ENCODE peak calls at places on chromosomes 13 and 19, in eight cellular contexts. One of them, this sample, is unnamed.

GRCh38 chr19:48186015-48186414 is 15.5 kb downstream of the ZSWIM9 start:
- DNase-seq in vagina: no peak
- DNase-seq in upper lobe of left lung: no peak
- DNase-seq in SK-N-MC: no peak
- DNase-seq in GM23338: no peak
- DNase-seq in suprapubic skin: peak
- DNase-seq in GM12891: no peak
- DNase-seq in stomach: no peak
- DNase-seq in this sample: no peak

GRCh38 chr19:2168619-2169424 is 5.1 kb downstream of the DOT1L start:
- DNase-seq in vagina: no peak
- DNase-seq in suprapubic skin: peak
- DNase-seq in upper lobe of left lung: peak
- DNase-seq in GM23338: no peak
- DNase-seq in SK-N-MC: no peak
- DNase-seq in stomach: peak
- DNase-seq in GM12891: no peak
- DNase-seq in this sample: peak

GRCh38 chr19:1238373-1239303 is 833 bp upstream of the CBARP start:
- DNase-seq in vagina: no peak
- DNase-seq in GM12891: no peak
- DNase-seq in stomach: no peak
- DNase-seq in SK-N-MC: no peak
- DNase-seq in suprapubic skin: no peak
- DNase-seq in upper lobe of left lung: no peak
- DNase-seq in GM23338: no peak
- DNase-seq in this sample: no peak

GRCh38 chr13:79407349-79407979 is 1.4 kb upstream of the RBM26 start:
- DNase-seq in GM12891: no peak
- DNase-seq in vagina: no peak
- DNase-seq in upper lobe of left lung: no peak
- DNase-seq in suprapubic skin: no peak
- DNase-seq in stomach: no peak
- DNase-seq in GM23338: no peak
- DNase-seq in SK-N-MC: no peak
- DNase-seq in this sample: no peak

GRCh38 chr19:5627395-5627904 is 4.6 kb downstream of the SAFB start:
- DNase-seq in GM23338: peak
- DNase-seq in suprapubic skin: no peak
- DNase-seq in SK-N-MC: no peak
- DNase-seq in stomach: peak
- DNase-seq in upper lobe of left lung: peak
- DNase-seq in vagina: no peak
- DNase-seq in GM12891: peak
- DNase-seq in this sample: no peak

GRCh38 chr13:93298741-93299140 is 72.1 kb downstream of the GPC6 start:
- DNase-seq in GM12891: no peak
- DNase-seq in GM23338: no peak
- DNase-seq in suprapubic skin: no peak
- DNase-seq in vagina: no peak
- DNase-seq in SK-N-MC: no peak
- DNase-seq in upper lobe of left lung: no peak
- DNase-seq in stomach: no peak
- DNase-seq in this sample: no peak

GRCh38 chr13:24267801-24268200 is 41.6 kb upstream of the C1QTNF9 start:
- DNase-seq in GM12891: no peak
- DNase-seq in vagina: no peak
- DNase-seq in suprapubic skin: no peak
- DNase-seq in upper lobe of left lung: no peak
- DNase-seq in stomach: no peak
- DNase-seq in SK-N-MC: no peak
- DNase-seq in GM23338: no peak
- DNase-seq in this sample: no peak

GRCh38 chr13:43805681-43806128 is 18.9 kb upstream of the ENOX1 start:
- DNase-seq in upper lobe of left lung: no peak
- DNase-seq in GM12891: no peak
- DNase-seq in suprapubic skin: no peak
- DNase-seq in GM23338: peak
- DNase-seq in vagina: no peak
- DNase-seq in SK-N-MC: no peak
- DNase-seq in stomach: no peak
- DNase-seq in this sample: no peak

GRCh38 chr19:51259348-51260245 is 8.7 kb downstream of the SIGLECL1 start:
- DNase-seq in stomach: no peak
- DNase-seq in GM23338: peak
- DNase-seq in SK-N-MC: no peak
- DNase-seq in GM12891: no peak
- DNase-seq in vagina: no peak
- DNase-seq in suprapubic skin: no peak
- DNase-seq in upper lobe of left lung: peak
- DNase-seq in this sample: no peak

GRCh38 chr13:80363890-80364503 is 23.1 kb upstream of the SPRY2 start:
- DNase-seq in upper lobe of left lung: no peak
- DNase-seq in vagina: no peak
- DNase-seq in GM12891: no peak
- DNase-seq in GM23338: peak
- DNase-seq in suprapubic skin: no peak
- DNase-seq in SK-N-MC: no peak
- DNase-seq in stomach: no peak
- DNase-seq in this sample: no peak

GRCh38 chr19:16397791-16398529 is 73.3 kb downstream of the KLF2 start:
- DNase-seq in suprapubic skin: no peak
- DNase-seq in stomach: no peak
- DNase-seq in SK-N-MC: no peak
- DNase-seq in GM12891: no peak
- DNase-seq in vagina: no peak
- DNase-seq in upper lobe of left lung: no peak
- DNase-seq in GM23338: no peak
- DNase-seq in this sample: no peak

GRCh38 chr19:6613711-6614110 is 22.8 kb upstream of the CD70 start:
- DNase-seq in upper lobe of left lung: no peak
- DNase-seq in vagina: no peak
- DNase-seq in SK-N-MC: no peak
- DNase-seq in stomach: no peak
- DNase-seq in GM23338: no peak
- DNase-seq in suprapubic skin: no peak
- DNase-seq in GM12891: no peak
- DNase-seq in this sample: no peak

GRCh38 chr13:30466358-30466714 is 600 bp upstream of the HMGB1 start:
- DNase-seq in vagina: no peak
- DNase-seq in upper lobe of left lung: no peak
- DNase-seq in GM23338: peak
- DNase-seq in SK-N-MC: no peak
- DNase-seq in stomach: no peak
- DNase-seq in GM12891: no peak
- DNase-seq in suprapubic skin: no peak
- DNase-seq in this sample: no peak

GRCh38 chr19:41877490-41877876 is 404 bp downstream of the CD79A start:
- DNase-seq in GM12891: no peak
- DNase-seq in upper lobe of left lung: peak
- DNase-seq in suprapubic skin: no peak
- DNase-seq in SK-N-MC: no peak
- DNase-seq in vagina: no peak
- DNase-seq in GM23338: no peak
- DNase-seq in stomach: no peak
- DNase-seq in this sample: no peak

GRCh38 chr19:41879080-41879479 is 2.0 kb downstream of the CD79A start:
- DNase-seq in vagina: no peak
- DNase-seq in suprapubic skin: no peak
- DNase-seq in GM12891: no peak
- DNase-seq in GM23338: no peak
- DNase-seq in upper lobe of left lung: no peak
- DNase-seq in SK-N-MC: no peak
- DNase-seq in stomach: no peak
- DNase-seq in this sample: no peak

GRCh38 chr19:41877916-41878905 is 1.1 kb downstream of the CD79A start:
- DNase-seq in GM23338: no peak
- DNase-seq in suprapubic skin: no peak
- DNase-seq in stomach: no peak
- DNase-seq in vagina: no peak
- DNase-seq in GM12891: no peak
- DNase-seq in SK-N-MC: no peak
- DNase-seq in upper lobe of left lung: no peak
- DNase-seq in this sample: no peak

GRCh38 chr19:41879670-41880328 is 2.7 kb downstream of the CD79A start:
- DNase-seq in stomach: no peak
- DNase-seq in upper lobe of left lung: no peak
- DNase-seq in GM23338: no peak
- DNase-seq in suprapubic skin: no peak
- DNase-seq in vagina: no peak
- DNase-seq in SK-N-MC: no peak
- DNase-seq in GM12891: no peak
- DNase-seq in this sample: no peak

GRCh38 chr19:41876847-41877489 is at the start of gene CD79A:
- DNase-seq in GM23338: no peak
- DNase-seq in vagina: no peak
- DNase-seq in suprapubic skin: no peak
- DNase-seq in stomach: no peak
- DNase-seq in SK-N-MC: no peak
- DNase-seq in GM12891: no peak
- DNase-seq in upper lobe of left lung: no peak
- DNase-seq in this sample: no peak
- TF ChIP-seq POLR2AphosphoS5 in GM23338: no peak
- TF ChIP-seq POLR2AphosphoS5 in vagina: no peak
- TF ChIP-seq POLR2AphosphoS5 in suprapubic skin: no peak
- TF ChIP-seq POLR2AphosphoS5 in stomach: no peak
- TF ChIP-seq POLR2AphosphoS5 in SK-N-MC: no peak
- TF ChIP-seq POLR2AphosphoS5 in GM12891: peak
- TF ChIP-seq POLR2AphosphoS5 in upper lobe of left lung: no peak
- TF ChIP-seq POLR2AphosphoS5 in this sample: no peak

GRCh38 chr13:51063909-51064308 is 47.2 kb downstream of the C13orf42 start:
- DNase-seq in upper lobe of left lung: no peak
- DNase-seq in stomach: no peak
- DNase-seq in SK-N-MC: no peak
- DNase-seq in GM23338: no peak
- DNase-seq in GM12891: no peak
- DNase-seq in suprapubic skin: no peak
- DNase-seq in vagina: peak
- DNase-seq in this sample: no peak
- TF ChIP-seq POLR2AphosphoS5 in upper lobe of left lung: no peak
- TF ChIP-seq POLR2AphosphoS5 in stomach: no peak
- TF ChIP-seq POLR2AphosphoS5 in SK-N-MC: no peak
- TF ChIP-seq POLR2AphosphoS5 in GM23338: no peak
- TF ChIP-seq POLR2AphosphoS5 in GM12891: no peak
- TF ChIP-seq POLR2AphosphoS5 in suprapubic skin: no peak
- TF ChIP-seq POLR2AphosphoS5 in vagina: no peak
- TF ChIP-seq POLR2AphosphoS5 in this sample: no peak

GRCh38 chr19:30395283-30395682 is 23.1 kb downstream of the ZNF536 start:
- DNase-seq in GM23338: no peak
- DNase-seq in stomach: no peak
- DNase-seq in GM12891: no peak
- DNase-seq in vagina: no peak
- DNase-seq in suprapubic skin: no peak
- DNase-seq in upper lobe of left lung: no peak
- DNase-seq in SK-N-MC: no peak
- DNase-seq in this sample: no peak
- TF ChIP-seq POLR2AphosphoS5 in GM23338: no peak
- TF ChIP-seq POLR2AphosphoS5 in stomach: no peak
- TF ChIP-seq POLR2AphosphoS5 in GM12891: no peak
- TF ChIP-seq POLR2AphosphoS5 in vagina: no peak
- TF ChIP-seq POLR2AphosphoS5 in suprapubic skin: no peak
- TF ChIP-seq POLR2AphosphoS5 in upper lobe of left lung: no peak
- TF ChIP-seq POLR2AphosphoS5 in SK-N-MC: no peak
- TF ChIP-seq POLR2AphosphoS5 in this sample: no peak

GRCh38 chr13:99962242-99962641 is 9.3 kb downstream of the ZIC5 start:
- DNase-seq in GM12891: no peak
- DNase-seq in GM23338: no peak
- DNase-seq in suprapubic skin: no peak
- DNase-seq in SK-N-MC: no peak
- DNase-seq in vagina: no peak
- DNase-seq in stomach: no peak
- DNase-seq in upper lobe of left lung: no peak
- DNase-seq in this sample: no peak
- TF ChIP-seq POLR2AphosphoS5 in GM12891: no peak
- TF ChIP-seq POLR2AphosphoS5 in GM23338: peak
- TF ChIP-seq POLR2AphosphoS5 in suprapubic skin: no peak
- TF ChIP-seq POLR2AphosphoS5 in SK-N-MC: no peak
- TF ChIP-seq POLR2AphosphoS5 in vagina: no peak
- TF ChIP-seq POLR2AphosphoS5 in stomach: no peak
- TF ChIP-seq POLR2AphosphoS5 in upper lobe of left lung: no peak
- TF ChIP-seq POLR2AphosphoS5 in this sample: no peak

DNA sequence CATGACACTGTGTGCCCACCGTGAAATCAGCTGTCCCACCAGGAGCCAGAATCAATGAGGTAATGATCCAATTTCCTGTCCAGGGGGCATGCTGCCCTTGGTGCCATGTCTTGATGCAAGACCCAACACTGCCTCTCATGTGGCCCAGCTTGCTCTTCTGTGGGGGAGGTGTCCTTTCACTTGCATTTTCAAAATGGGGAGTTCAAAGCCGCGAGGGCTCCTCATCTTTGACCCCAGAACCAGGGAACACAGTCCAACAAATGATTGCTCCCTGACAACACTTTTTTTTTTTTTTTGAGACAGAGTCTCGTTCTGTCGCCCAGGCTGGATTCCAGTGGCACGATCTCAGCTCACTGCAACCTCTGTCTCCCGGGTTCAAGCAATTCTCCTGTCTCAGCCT is 64.1 kb downstream of the FGF9 start:
- DNase-seq in GM23338: no peak
- DNase-seq in vagina: no peak
- DNase-seq in suprapubic skin: no peak
- DNase-seq in stomach: no peak
- DNase-seq in SK-N-MC: no peak
- DNase-seq in GM12891: no peak
- DNase-seq in upper lobe of left lung: no peak
- DNase-seq in this sample: no peak
- TF ChIP-seq POLR2AphosphoS5 in GM23338: no peak
- TF ChIP-seq POLR2AphosphoS5 in vagina: no peak
- TF ChIP-seq POLR2AphosphoS5 in suprapubic skin: no peak
- TF ChIP-seq POLR2AphosphoS5 in stomach: no peak
- TF ChIP-seq POLR2AphosphoS5 in SK-N-MC: no peak
- TF ChIP-seq POLR2AphosphoS5 in GM12891: no peak
- TF ChIP-seq POLR2AphosphoS5 in upper lobe of left lung: no peak
- TF ChIP-seq POLR2AphosphoS5 in this sample: no peak

This sample was measured in breast epithelium.